ENCODE peak calls at places on chromosomes 16 and 17, in eight cellular contexts. R is stimulated activated CD4-positive, alpha-beta T cell treated with anti-CD3 and anti-CD28 coated beads, Interleukin-1b, Interleukin-23, amount 100 ng/mL, for 1 hour; Z is ovary; D is NCI-H226; U is EL; H is central memory CD8-positive, alpha-beta T cell; J is NAMALWA; Y is heart right ventricle. K is an unnamed sample.

GRCh38 chr16:82412770-82413169 is 214.0 kb upstream of the CDH13 start:
- DNase-seq in D (no peak), U (no peak), Y (no peak), H (no peak), J (no peak), R (no peak), Z (no peak), K (no peak)

GRCh38 chr16:5016967-5017677 is 16.6 kb downstream of the NAGPA start:
- DNase-seq in Z (no peak), D (no peak), J (no peak), R (no peak), U (no peak), Y (no peak), H (no peak), K (no peak)

GRCh38 chr17:37791434-37791833 is 46.6 kb upstream of the HNF1B start:
- DNase-seq in H (peak), R (no peak), Y (no peak), Z (no peak), D (peak), U (peak), J (peak), K (peak)

GRCh38 chr16:27762441-27762840 is 212.5 kb downstream of the KATNIP start:
- DNase-seq in U (peak), H (no peak), R (no peak), Y (no peak), D (peak), Z (no peak), J (no peak), K (no peak)

GRCh38 chr17:67477687-67478086 is 100.6 kb downstream of the PITPNC1 start:
- DNase-seq in U (peak), H (no peak), Z (no peak), D (no peak), Y (no peak), R (peak), J (no peak), K (peak)

GRCh38 chr16:25855063-25855462 is 163.3 kb downstream of the HS3ST4 start:
- DNase-seq in H (no peak), U (no peak), R (no peak), Y (no peak), J (no peak), D (no peak), Z (no peak), K (no peak)

GRCh38 chr17:62792122-62792800 is 15.9 kb downstream of the MARCHF10 start:
- DNase-seq in D (peak), H (no peak), R (no peak), Y (no peak), J (no peak), Z (no peak), U (peak), K (peak)

GRCh38 chr16:88274847-88275246 is 107.9 kb upstream of the ZNF469 start:
- DNase-seq in Y (no peak), D (no peak), U (no peak), J (no peak), Z (no peak), H (no peak), R (no peak), K (no peak)

GRCh38 chr16:49639739-49640388 is 216.0 kb downstream of the ZNF423 start:
- DNase-seq in U (no peak), R (no peak), H (no peak), Z (peak), Y (peak), J (no peak), D (no peak), K (no peak)

GRCh38 chr16:17275989-17276530 is 194.7 kb downstream of the XYLT1 start:
- DNase-seq in U (no peak), H (no peak), Y (no peak), J (no peak), D (no peak), R (no peak), Z (no peak), K (no peak)

GRCh38 chr17:50853015-50853615 is 13.0 kb downstream of the TOB1 start:
- DNase-seq in D (no peak), Z (no peak), U (no peak), H (no peak), R (no peak), J (no peak), Y (no peak), K (no peak)

GRCh38 chr17:61519754-61520440 is 67.7 kb downstream of the TBX4 start:
- DNase-seq in R (no peak), J (no peak), Z (no peak), D (no peak), U (no peak), H (no peak), Y (no peak), K (no peak)

GRCh38 chr16:83365166-83365565 is 442.6 kb upstream of the HSBP1 start:
- DNase-seq in J (no peak), R (no peak), H (no peak), U (peak), D (no peak), Y (no peak), Z (no peak), K (peak)

GRCh38 chr17:18231156-18231555 is 5.7 kb downstream of the LLGL1 start:
- DNase-seq in R (no peak), U (no peak), H (no peak), Z (no peak), Y (no peak), J (no peak), D (no peak), K (no peak)

GRCh38 chr16:82031116-82032084 is 3.7 kb upstream of the HSD17B2 start:
- DNase-seq in Y (no peak), D (peak), Z (no peak), J (peak), H (no peak), R (no peak), U (peak), K (peak)

GRCh38 chr16:86085161-86085611 is 186.2 kb downstream of the IRF8 start:
- DNase-seq in H (no peak), J (no peak), D (no peak), Y (no peak), U (no peak), Z (no peak), R (no peak), K (no peak)

GRCh38 chr17:80899402-80900268 is 92.0 kb upstream of the CHMP6 start:
- DNase-seq in U (peak), D (no peak), Y (no peak), Z (no peak), H (peak), J (peak), R (peak), K (peak)

GRCh38 chr16:66484453-66485213 is 57.5 kb downstream of the BEAN1 start:
- DNase-seq in Z (no peak), U (no peak), J (no peak), R (no peak), Y (no peak), D (no peak), H (no peak), K (no peak)

GRCh38 chr16:11025120-11025531 is 80.8 kb downstream of the CLEC16A start:
- DNase-seq in J (no peak), H (no peak), Y (no peak), R (no peak), D (no peak), U (no peak), Z (no peak), K (no peak)

GRCh38 chr16:49608095-49608494 is 234.5 kb downstream of the C16orf78 start:
- DNase-seq in H (no peak), Z (no peak), Y (no peak), J (no peak), U (no peak), D (no peak), R (no peak), K (no peak)

GRCh38 chr16:81904320-81904719 is 107.0 kb downstream of the SDR42E1 start:
- DNase-seq in H (no peak), D (no peak), Z (no peak), J (no peak), Y (no peak), R (no peak), U (no peak), K (no peak)

GRCh38 chr17:792277-792676 is 10.1 kb downstream of the MRM3 start:
- DNase-seq in J (no peak), Y (no peak), D (no peak), Z (no peak), H (no peak), U (no peak), R (no peak), K (peak)

GRCh38 chr17:45282683-45283644 is 21.1 kb upstream of the SPATA32 start:
- DNase-seq in J (no peak), H (no peak), D (no peak), Y (peak), U (no peak), R (no peak), Z (peak), K (no peak)

GRCh38 chr16:83245061-83245460 is 562.7 kb upstream of the HSBP1 start:
- DNase-seq in H (no peak), J (no peak), Z (no peak), R (no peak), D (no peak), U (peak), Y (no peak), K (no peak)

GRCh38 chr17:31308372-31308905 is 5.4 kb downstream of the EVI2B start:
- DNase-seq in D (no peak), H (no peak), R (no peak), J (peak), Z (no peak), Y (no peak), U (no peak), K (no peak)

GRCh38 chr17:77352996-77353395 is 212.2 kb downstream of the SEC14L1 start:
- DNase-seq in Y (no peak), D (no peak), U (no peak), Z (peak), R (no peak), H (no peak), J (no peak), K (no peak)

GRCh38 chr17:5592382-5592781 is 8.1 kb upstream of the NLRP1 start:
- DNase-seq in Y (no peak), Z (no peak), J (peak), H (no peak), D (peak), R (no peak), U (peak), K (peak)

GRCh38 chr16:24652803-24653202 is 76.6 kb upstream of the TNRC6A start:
- DNase-seq in U (no peak), R (no peak), J (no peak), Y (no peak), Z (no peak), D (no peak), H (no peak), K (no peak)

GRCh38 chr17:80902197-80903019 is 89.2 kb upstream of the CHMP6 start:
- DNase-seq in Z (no peak), R (no peak), U (no peak), D (no peak), H (no peak), Y (no peak), J (no peak), K (no peak)

GRCh38 chr17:81717049-81717765 is 5.1 kb downstream of the SLC25A10 start:
- DNase-seq in Z (no peak), U (no peak), D (no peak), Y (no peak), R (no peak), J (no peak), H (no peak), K (no peak)

GRCh38 chr17:33328129-33328528 is 35.0 kb upstream of the ASIC2 start:
- DNase-seq in R (no peak), Y (no peak), Z (no peak), J (peak), H (no peak), D (no peak), U (no peak), K (peak)

GRCh38 chr17:62631936-62632924 is 4.8 kb downstream of the MRC2 start:
- DNase-seq in U (no peak), H (no peak), J (no peak), Z (no peak), D (no peak), Y (no peak), R (no peak), K (no peak)

GRCh38 chr16:84712801-84713775 is 13.3 kb downstream of the USP10 start:
- DNase-seq in H (no peak), U (no peak), Z (no peak), Y (no peak), J (no peak), D (no peak), R (no peak), K (no peak)

K was measured in epithelial cell of esophagus.